ENCODE peak calls at places on chromosomes 1 and 21, in four cellular contexts. K, D, V and S are unnamed samples.

GRCh38 chr1:234226106-234226818 is 147.0 kb upstream of the COA6 start:
- DNase-seq in K (peak), D (no peak), V (no peak), S (no peak)

GRCh38 chr1:246492611-246493245 is 14.4 kb downstream of the SMYD3 start:
- DNase-seq in D (peak), K (peak), V (peak), S (peak)

GRCh38 chr21:7957713-7958064 is 2563.7 kb upstream of the TPTE start:
- DNase-seq in V (no peak), K (no peak), D (no peak), S (no peak)

GRCh38 chr1:220943319-220943718 is 64.1 kb downstream of the HLX start:
- DNase-seq in V (no peak), K (no peak), D (no peak), S (no peak)

GRCh38 chr1:46394108-46394871 is at the start of gene FAAH:
- DNase-seq in V (peak), K (peak), D (no peak), S (no peak)

GRCh38 chr21:44365251-44365966 is 12.0 kb downstream of the TRPM2 start:
- DNase-seq in V (no peak), K (no peak), D (no peak), S (no peak)

GRCh38 chr1:21544095-21544494 is 34.9 kb downstream of the ALPL start:
- DNase-seq in V (no peak), D (no peak), K (no peak), S (no peak)

GRCh38 chr1:41714613-41715389 is 203.9 kb downstream of the HIVEP3 start:
- DNase-seq in V (no peak), K (no peak), D (no peak), S (no peak)

GRCh38 chr1:213125686-213126085 is 74.6 kb downstream of the RPS6KC1 start:
- DNase-seq in V (no peak), K (no peak), D (no peak), S (no peak)

GRCh38 chr1:115238336-115239147 is 99.5 kb downstream of the NGF start:
- DNase-seq in K (no peak), V (no peak), D (no peak), S (no peak)

GRCh38 chr1:109980324-109981127 is 4.0 kb upstream of the AHCYL1 start:
- DNase-seq in K (peak), D (no peak), V (peak), S (no peak)

GRCh38 chr1:24996983-24997893 is 67.2 kb upstream of the RUNX3 start:
- DNase-seq in D (no peak), V (no peak), K (no peak), S (no peak)

GRCh38 chr1:246450485-246451251 is 56.4 kb downstream of the SMYD3 start:
- DNase-seq in D (peak), V (peak), K (no peak), S (peak)

GRCh38 chr1:198643827-198644226 is 5.0 kb downstream of the PTPRC start:
- DNase-seq in K (no peak), V (no peak), D (no peak), S (no peak)

GRCh38 chr1:164785841-164786534 is 227.0 kb downstream of the PBX1 start:
- DNase-seq in V (no peak), K (no peak), D (no peak), S (no peak)

GRCh38 chr1:164787834-164788231 is 228.8 kb downstream of the PBX1 start:
- DNase-seq in V (no peak), K (no peak), D (no peak), S (no peak)

GRCh38 chr1:164792410-164793004 is 233.5 kb downstream of the PBX1 start:
- DNase-seq in K (no peak), D (no peak), V (no peak), S (no peak)

GRCh38 chr1:164786980-164787833 is 228.2 kb downstream of the PBX1 start:
- DNase-seq in K (peak), D (peak), V (peak), S (peak)

GRCh38 chr1:164790081-164790480 is 231.1 kb downstream of the PBX1 start:
- DNase-seq in V (no peak), D (no peak), K (no peak), S (no peak)
- TF ChIP-seq ELF4 in V (no peak), D (no peak), K (no peak), S (no peak)

DNA sequence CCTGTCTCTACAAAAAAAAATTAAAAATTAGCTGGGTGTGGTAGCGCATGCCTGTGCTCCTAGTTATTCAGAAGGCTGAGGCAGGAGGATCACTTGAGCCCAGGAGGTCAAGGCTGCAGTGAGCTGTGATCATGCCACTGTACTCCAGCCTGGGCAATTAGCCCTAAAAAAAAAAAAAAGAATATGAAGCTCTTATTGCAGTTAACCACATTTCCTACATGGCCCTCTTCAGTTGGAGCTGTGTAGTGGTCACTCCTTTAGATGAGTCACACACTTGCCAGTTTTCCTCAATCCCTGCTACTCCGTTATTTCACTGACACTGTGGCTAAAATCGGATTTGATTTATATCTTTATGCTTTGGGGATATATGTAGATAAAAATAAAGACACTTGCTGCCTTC is 11.8 kb downstream of the NFYC start:
- DNase-seq in D (peak), K (no peak), V (no peak), S (no peak)
- TF ChIP-seq ELF4 in D (no peak), K (no peak), V (no peak), S (no peak)

GRCh38 chr1:151806170-151806569 is 951 bp upstream of the LINGO4 start:
- DNase-seq in V (no peak), K (no peak), D (no peak), S (no peak)

GRCh38 chr1:151803915-151804314 is 1.3 kb downstream of the LINGO4 start:
- DNase-seq in V (no peak), D (no peak), K (no peak), S (no peak)

GRCh38 chr1:151809625-151810556 is 4.7 kb upstream of the LINGO4 start:
- DNase-seq in D (no peak), K (no peak), V (no peak), S (no peak)

GRCh38 chr1:151805066-151805820 is at the start of gene LINGO4:
- DNase-seq in K (no peak), D (no peak), V (no peak), S (no peak)

DNA sequence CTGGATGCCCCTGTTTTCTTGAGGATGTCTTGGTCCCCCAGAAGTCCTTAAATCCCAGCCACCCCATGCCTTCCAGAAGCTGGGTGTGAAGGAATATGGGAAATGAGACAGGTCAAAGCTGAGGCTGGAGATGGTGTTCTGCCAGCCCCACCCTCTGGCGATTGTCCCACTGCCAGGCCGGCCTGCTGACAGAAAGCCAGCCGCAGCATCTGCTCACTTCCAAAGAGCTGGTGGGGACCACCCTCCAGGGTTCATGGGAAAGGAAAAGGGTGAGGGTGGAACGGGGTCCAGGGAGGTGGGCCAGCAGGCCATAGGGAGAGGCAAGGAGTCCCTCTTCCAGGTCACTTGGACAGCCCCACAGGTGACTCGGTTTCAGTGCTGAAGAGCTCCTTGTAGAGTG is 1.9 kb upstream of the LINGO4 start:
- DNase-seq in D (no peak), K (no peak), V (no peak), S (no peak)
- TF ChIP-seq ELF4 in D (no peak), K (no peak), V (no peak), S (no peak)

GRCh38 chr1:55211456-55211855 is 3.7 kb downstream of the USP24 start:
- DNase-seq in K (no peak), V (peak), D (no peak), S (no peak)
- TF ChIP-seq ELF4 in K (no peak), V (no peak), D (no peak), S (no peak)

DNA sequence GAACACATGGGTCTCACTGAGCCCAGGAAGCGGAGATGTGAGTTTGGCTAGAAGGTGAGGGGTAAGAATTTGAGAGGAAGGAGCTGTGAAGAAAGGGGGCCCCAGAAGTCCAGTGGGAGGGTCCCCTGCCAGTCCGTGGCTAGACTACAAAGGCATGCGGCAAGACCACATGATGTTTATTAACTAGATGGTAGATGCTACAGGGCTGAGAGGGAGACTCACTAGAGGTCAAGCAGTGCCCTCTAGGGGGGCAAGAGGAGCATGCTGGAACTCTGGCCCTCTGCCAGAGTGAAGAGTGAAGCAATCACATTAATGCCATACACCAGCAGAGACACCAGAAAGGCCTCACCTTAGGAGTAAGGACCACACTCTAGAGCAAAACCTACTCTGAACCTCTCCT is 12.2 kb downstream of the KIAA0319L start:
- DNase-seq in K (peak), D (peak), V (peak), S (peak)
- TF ChIP-seq ELF4 in K (no peak), D (no peak), V (no peak), S (no peak)

DNA sequence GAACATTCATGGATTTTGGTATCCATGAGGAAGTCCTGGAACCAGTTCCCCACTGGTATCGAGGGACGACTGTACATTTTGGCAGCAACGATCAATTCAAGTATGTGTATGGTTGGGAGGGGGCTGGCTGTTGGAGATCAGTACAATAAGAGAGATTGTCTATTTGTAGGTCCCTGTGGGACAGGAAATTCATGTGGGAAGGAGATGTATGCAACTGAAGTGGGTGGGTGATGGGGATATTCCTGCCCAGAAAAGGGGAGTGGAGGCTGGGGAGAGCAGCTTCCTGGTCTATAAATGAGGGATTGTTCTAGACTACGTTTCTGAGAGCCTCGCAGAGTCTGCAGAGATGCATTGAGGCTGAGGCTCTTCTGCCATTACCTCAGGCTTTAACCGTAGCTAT is 140.2 kb upstream of the MAGI3 start:
- DNase-seq in K (no peak), D (no peak), V (no peak), S (no peak)
- TF ChIP-seq ELF4 in K (no peak), D (no peak), V (no peak), S (no peak)

DNA sequence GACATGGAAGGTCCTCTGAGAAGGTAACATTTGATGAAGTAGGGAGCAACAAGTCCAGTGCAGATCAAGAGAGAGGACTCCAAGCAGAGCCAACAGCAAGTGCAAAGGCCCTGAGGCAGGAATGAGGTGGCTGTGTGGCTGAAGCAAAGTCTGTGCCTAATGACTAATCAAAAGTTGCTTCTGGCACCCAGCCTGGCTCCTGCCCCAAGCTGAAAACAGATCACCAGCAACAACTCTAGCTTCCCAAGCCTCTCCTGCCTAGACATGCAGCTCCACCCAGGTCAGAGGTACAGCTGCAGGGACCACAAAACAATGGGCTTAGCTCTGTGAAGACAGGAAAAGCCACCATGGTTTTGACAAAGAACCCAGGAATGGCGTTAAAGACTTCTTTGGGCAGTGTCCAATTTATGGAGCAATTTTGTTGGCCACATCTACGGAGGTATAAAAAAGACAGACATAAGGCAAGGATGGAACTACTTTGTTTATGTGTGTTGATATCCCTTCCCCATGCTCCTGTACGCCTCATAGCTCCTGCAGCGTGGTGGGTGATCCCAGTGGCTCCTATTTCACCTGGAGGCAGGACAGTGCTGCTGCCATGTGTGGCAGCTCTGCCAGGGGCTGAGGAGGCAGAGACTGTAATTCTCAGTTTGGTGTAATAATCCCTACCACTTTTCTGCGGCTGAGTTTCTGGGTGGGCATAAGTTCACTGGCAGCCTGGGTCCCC is 26.4 kb upstream of the IGSF3 start:
- DNase-seq in V (no peak), K (no peak), D (peak), S (no peak)
- TF ChIP-seq ELF4 in V (no peak), K (no peak), D (no peak), S (no peak)

GRCh38 chr21:35508389-35508888 is 459.3 kb upstream of the RUNX1 start:
- DNase-seq in D (peak), V (peak), K (peak), S (no peak)
- TF ChIP-seq ELF4 in D (no peak), V (no peak), K (no peak), S (no peak)

GRCh38 chr1:231518485-231519035 is 9.9 kb upstream of the TSNAX start:
- DNase-seq in K (no peak), V (no peak), D (peak), S (no peak)
- TF ChIP-seq ELF4 in K (no peak), V (no peak), D (no peak), S (no peak)

DNA sequence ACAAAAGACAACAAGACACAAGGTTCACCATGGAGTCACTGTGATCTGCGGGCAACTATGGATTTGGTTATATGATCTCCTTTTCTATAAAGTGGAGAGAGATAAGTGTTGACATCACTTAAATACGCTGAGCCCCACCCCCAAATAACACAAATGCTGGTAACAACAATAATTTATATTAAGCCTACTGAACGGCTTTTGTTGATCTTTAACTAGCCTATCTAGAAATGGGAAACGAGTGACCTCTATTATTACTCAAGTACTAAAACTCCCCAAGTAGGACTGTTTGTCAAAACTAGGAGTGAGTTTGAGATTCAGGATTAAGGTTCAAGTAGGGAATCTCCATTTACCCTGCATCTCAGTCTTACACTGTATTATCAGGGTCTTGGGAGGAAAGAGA is 52.2 kb downstream of the MAP3K7CL start:
- DNase-seq in V (no peak), K (no peak), D (no peak), S (no peak)
- TF ChIP-seq ELF4 in V (no peak), K (no peak), D (no peak), S (no peak)